ENCODE peak calls at places on chromosomes 5 and 9, in five cellular contexts. B is body of pancreas, I is NCI-H524 treated with DMSO at 0.1 percent for 48 hours, Z is A549, L is midbrain. J is an unnamed sample.

GRCh38 chr5:157108961-157109360 is at the start of gene HAVCR2:
- DNase-seq in I (no peak), Z (no peak), L (peak), B (no peak), J (no peak)

GRCh38 chr5:72860499-72860898 is 44.0 kb downstream of the TNPO1 start:
- DNase-seq in I (no peak), B (no peak), Z (no peak), L (no peak), J (no peak)

GRCh38 chr5:137344723-137345322 is 154.3 kb downstream of the SPOCK1 start:
- DNase-seq in L (peak), I (no peak), Z (peak), B (peak), J (peak)

GRCh38 chr5:96703384-96703910 is 41.3 kb downstream of the CAST start:
- DNase-seq in Z (no peak), L (no peak), B (no peak), I (no peak), J (no peak)

GRCh38 chr5:121199238-121199999 is 652.3 kb upstream of the FTMT start:
- DNase-seq in B (no peak), L (no peak), I (no peak), Z (no peak), J (no peak)

GRCh38 chr5:29208026-29208425 is 1985.5 kb upstream of the CDH6 start:
- DNase-seq in L (no peak), B (no peak), I (no peak), Z (no peak), J (no peak)

GRCh38 chr9:24766081-24766480 is 220.4 kb upstream of the IZUMO3 start:
- DNase-seq in I (no peak), L (no peak), B (no peak), Z (no peak), J (no peak)

GRCh38 chr5:178209334-178210072 is 5.2 kb downstream of the HNRNPAB start:
- DNase-seq in Z (no peak), I (no peak), B (no peak), L (no peak), J (no peak)

GRCh38 chr9:92658611-92659010 is 11.3 kb downstream of the IPPK start:
- DNase-seq in L (no peak), B (no peak), I (no peak), Z (no peak), J (no peak)

GRCh38 chr5:95486185-95486584 is 68.6 kb downstream of the SKIC3 start:
- DNase-seq in Z (no peak), B (no peak), I (no peak), L (no peak), J (no peak)

GRCh38 chr9:95297760-95298159 is 19.7 kb downstream of the FANCC start:
- DNase-seq in L (no peak), I (no peak), Z (no peak), B (no peak), J (no peak)

GRCh38 chr5:37043693-37044092 is 167.1 kb downstream of the NIPBL start:
- DNase-seq in Z (no peak), L (peak), I (no peak), B (no peak), J (no peak)

GRCh38 chr9:10208691-10209069 is 404.1 kb downstream of the PTPRD start:
- DNase-seq in B (no peak), Z (no peak), L (no peak), I (no peak), J (no peak)

GRCh38 chr9:134208310-134208841 is 44.0 kb upstream of the RNU6ATAC start:
- DNase-seq in L (peak), Z (no peak), I (no peak), B (no peak), J (peak)

GRCh38 chr9:89929315-89929714 is 324.5 kb downstream of the GADD45G start:
- DNase-seq in Z (no peak), L (no peak), B (no peak), I (no peak), J (no peak)

GRCh38 chr5:180174587-180174972 is 34.4 kb downstream of the RASGEF1C start:
- DNase-seq in I (no peak), B (no peak), Z (no peak), L (no peak), J (no peak)

GRCh38 chr5:78899922-78900362 is 85.2 kb downstream of the ARSB start:
- DNase-seq in L (peak), I (peak), Z (peak), B (peak), J (peak)

GRCh38 chr5:137186759-137187461 is 312.2 kb downstream of the SPOCK1 start:
- DNase-seq in I (no peak), L (no peak), Z (no peak), B (no peak), J (no peak)

GRCh38 chr5:83567741-83568530 is 96.4 kb downstream of the VCAN start:
- DNase-seq in I (no peak), B (no peak), Z (no peak), L (no peak), J (no peak)

J was measured in DMS 273 treated with DMSO at 0.1 percent for 48 hours.